ENCODE peak calls at places on chromosomes 13 and 19, in six cellular contexts. J is prostate gland, Q is breast epithelium, X is lower leg skin, I is stomach, Z is pancreas. S is an unnamed sample.

GRCh38 chr13:35164324-35164932 is 222.4 kb downstream of the NBEA start:
- DNase-seq in J (no peak), Q (no peak), X (no peak), I (no peak), Z (no peak), S (no peak)

GRCh38 chr13:93249259-93249917 is 22.8 kb downstream of the GPC6 start:
- DNase-seq in J (no peak), Q (no peak), X (no peak), I (no peak), Z (no peak), S (no peak)

GRCh38 chr13:97058417-97058816 is 64.1 kb upstream of the OXGR1 start:
- DNase-seq in J (no peak), Q (no peak), X (no peak), I (no peak), Z (no peak), S (no peak)

GRCh38 chr13:111846396-111847174 is 220.4 kb upstream of the SOX1 start:
- DNase-seq in J (no peak), Q (no peak), X (no peak), I (no peak), Z (no peak), S (no peak)

GRCh38 chr13:76885203-76886004 is 801 bp downstream of the KCTD12 start:
- DNase-seq in J (peak), Q (peak), X (peak), I (peak), Z (peak), S (peak)

GRCh38 chr19:10503002-10503789 is at the start of gene KEAP1:
- DNase-seq in J (no peak), Q (peak), X (no peak), I (peak), Z (peak), S (peak)

GRCh38 chr19:35162471-35163326 is 8.2 kb downstream of the FXYD5 start:
- DNase-seq in J (no peak), Q (peak), X (no peak), I (no peak), Z (no peak), S (no peak)

GRCh38 chr13:112658807-112659206 is 31.0 kb upstream of the ATP11A start:
- DNase-seq in J (no peak), Q (no peak), X (no peak), I (no peak), Z (no peak), S (no peak)

GRCh38 chr13:77820431-77821149 is 98.0 kb downstream of the EDNRB start:
- DNase-seq in J (no peak), Q (no peak), X (no peak), I (no peak), Z (no peak), S (no peak)

GRCh38 chr13:100987993-100988392 is 313.4 kb upstream of the TMTC4 start:
- DNase-seq in J (no peak), Q (no peak), X (no peak), I (no peak), Z (no peak), S (no peak)

GRCh38 chr19:17255150-17255621 is 9.4 kb downstream of the USHBP1 start:
- DNase-seq in J (no peak), Q (no peak), X (no peak), I (no peak), Z (peak), S (no peak)

GRCh38 chr19:29277107-29277506 is 64.2 kb upstream of the UQCRFS1 start:
- DNase-seq in J (no peak), Q (no peak), X (no peak), I (no peak), Z (no peak), S (no peak)

GRCh38 chr13:58542530-58542929 is 911.0 kb downstream of the PCDH17 start:
- DNase-seq in J (no peak), Q (no peak), X (no peak), I (no peak), Z (no peak), S (no peak)

GRCh38 chr13:20297181-20297580 is 65.1 kb upstream of the GJB6 start:
- DNase-seq in J (no peak), Q (no peak), X (no peak), I (no peak), Z (no peak), S (no peak)

GRCh38 chr19:11378319-11379189 is 4.1 kb downstream of the SWSAP1 start:
- DNase-seq in J (peak), Q (no peak), X (no peak), I (peak), Z (peak), S (peak)

GRCh38 chr13:88745013-88745412 is 1073.8 kb downstream of the SLITRK5 start:
- DNase-seq in J (no peak), Q (no peak), X (no peak), I (no peak), Z (no peak), S (no peak)

GRCh38 chr19:23116802-23117571 is at the start of gene ZNF730:
- DNase-seq in J (peak), Q (no peak), X (no peak), I (no peak), Z (no peak), S (peak)

GRCh38 chr13:74062933-74063332 is 71.3 kb downstream of the KLF12 start:
- DNase-seq in J (no peak), Q (no peak), X (no peak), I (no peak), Z (no peak), S (no peak)

GRCh38 chr13:40442191-40442590 is 224.2 kb downstream of the FOXO1 start:
- DNase-seq in J (no peak), Q (no peak), X (no peak), I (no peak), Z (no peak), S (peak)

GRCh38 chr19:34231439-34231838 is 22.9 kb upstream of the GARRE1 start:
- DNase-seq in J (no peak), Q (no peak), X (no peak), I (no peak), Z (no peak), S (no peak)

GRCh38 chr19:40831502-40832430 is 18.5 kb downstream of the CYP2A6 start:
- DNase-seq in J (peak), Q (no peak), X (peak), I (no peak), Z (no peak), S (no peak)

GRCh38 chr19:12769689-12770088 is 5.7 kb downstream of the HOOK2 start:
- DNase-seq in J (no peak), Q (no peak), X (no peak), I (peak), Z (no peak), S (peak)

GRCh38 chr13:40130871-40131636 is 475.6 kb downstream of the COG6 start:
- DNase-seq in J (no peak), Q (no peak), X (no peak), I (no peak), Z (no peak), S (no peak)

GRCh38 chr19:1133471-1133929 is 29.7 kb downstream of the GPX4 start:
- DNase-seq in J (no peak), Q (no peak), X (no peak), I (peak), Z (no peak), S (no peak)

GRCh38 chr19:8149261-8150094 is at the start of gene FBN3:
- DNase-seq in J (no peak), Q (no peak), X (no peak), I (no peak), Z (peak), S (peak)

GRCh38 chr13:51000576-51001260 is 91.1 kb downstream of the RNASEH2B start:
- DNase-seq in J (peak), Q (peak), X (peak), I (no peak), Z (no peak), S (no peak)

GRCh38 chr19:10918359-10918758 is 10.1 kb downstream of the YIPF2 start:
- DNase-seq in J (no peak), Q (no peak), X (no peak), I (no peak), Z (no peak), S (no peak)

GRCh38 chr19:6274756-6275155 is 5.0 kb downstream of the MLLT1 start:
- DNase-seq in J (no peak), Q (no peak), X (no peak), I (no peak), Z (no peak), S (no peak)

GRCh38 chr13:30158774-30159445 is 148.4 kb downstream of the KATNAL1 start:
- DNase-seq in J (no peak), Q (peak), X (no peak), I (peak), Z (no peak), S (no peak)

GRCh38 chr13:39875111-39875510 is 219.6 kb downstream of the COG6 start:
- DNase-seq in J (no peak), Q (no peak), X (no peak), I (no peak), Z (no peak), S (no peak)

GRCh38 chr13:67230774-67231480 is 791 bp upstream of the PCDH9 start:
- DNase-seq in J (peak), Q (peak), X (peak), I (peak), Z (peak), S (peak)

GRCh38 chr13:62626771-62627170 is 1211.1 kb upstream of the PCDH20 start:
- DNase-seq in J (no peak), Q (no peak), X (no peak), I (no peak), Z (no peak), S (no peak)
- TF ChIP-seq CTCF in J (no peak), Q (no peak), X (no peak), I (no peak), Z (no peak), S (no peak)

DNA sequence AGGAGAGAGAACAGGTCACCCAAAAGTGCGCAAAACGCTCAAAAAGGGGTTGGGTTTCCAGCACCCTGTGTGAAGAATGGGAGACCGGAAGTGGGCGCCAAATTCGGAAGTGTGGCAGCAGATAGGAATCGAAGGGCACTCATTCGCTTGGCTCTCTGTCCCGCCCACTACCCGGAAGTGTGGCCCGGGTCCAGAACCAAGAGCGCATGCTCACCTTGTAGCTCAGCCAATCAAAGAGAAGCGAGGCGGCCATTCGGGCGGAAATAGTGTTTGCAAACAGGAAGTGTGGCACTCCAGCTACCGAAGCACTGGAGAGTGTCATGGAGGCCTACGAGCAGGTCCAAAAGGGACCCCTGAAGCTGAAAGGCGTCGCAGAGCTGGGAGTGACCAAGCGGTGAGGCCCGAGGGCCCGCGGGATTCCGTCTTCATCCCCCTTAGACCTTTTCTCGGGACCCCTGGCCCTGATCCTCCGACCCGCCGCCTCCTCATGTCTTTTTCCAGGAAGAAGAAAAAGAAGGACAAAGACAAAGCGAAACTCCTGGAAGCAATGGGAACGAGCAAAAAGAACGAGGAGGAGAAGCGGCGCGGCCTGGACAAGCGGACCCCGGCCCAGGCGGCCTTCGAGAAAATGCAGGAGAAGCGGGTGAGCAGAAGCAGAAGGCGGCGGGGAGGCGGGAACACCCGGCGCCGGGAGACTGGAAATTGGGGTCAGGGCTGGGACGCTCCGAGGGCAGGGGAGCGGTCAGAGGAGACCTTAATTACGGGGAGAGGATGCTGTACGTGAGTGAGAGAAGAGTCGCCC is at the start of gene FAM32A:
- DNase-seq in J (peak), Q (peak), X (peak), I (peak), Z (peak), S (peak)
- TF ChIP-seq CTCF in J (peak), Q (peak), X (no peak), I (peak), Z (no peak), S (no peak)

GRCh38 chr13:99278843-99279242 is 20.7 kb upstream of the GPR18 start:
- DNase-seq in J (no peak), Q (no peak), X (no peak), I (no peak), Z (no peak), S (no peak)

GRCh38 chr13:99275093-99275469 is 16.9 kb upstream of the GPR18 start:
- DNase-seq in J (no peak), Q (no peak), X (no peak), I (no peak), Z (no peak), S (no peak)

GRCh38 chr13:99278199-99278598 is 20.0 kb upstream of the GPR18 start:
- DNase-seq in J (no peak), Q (no peak), X (no peak), I (no peak), Z (no peak), S (no peak)

GRCh38 chr13:99277629-99278028 is 19.4 kb upstream of the GPR18 start:
- DNase-seq in J (no peak), Q (no peak), X (no peak), I (no peak), Z (no peak), S (no peak)

DNA sequence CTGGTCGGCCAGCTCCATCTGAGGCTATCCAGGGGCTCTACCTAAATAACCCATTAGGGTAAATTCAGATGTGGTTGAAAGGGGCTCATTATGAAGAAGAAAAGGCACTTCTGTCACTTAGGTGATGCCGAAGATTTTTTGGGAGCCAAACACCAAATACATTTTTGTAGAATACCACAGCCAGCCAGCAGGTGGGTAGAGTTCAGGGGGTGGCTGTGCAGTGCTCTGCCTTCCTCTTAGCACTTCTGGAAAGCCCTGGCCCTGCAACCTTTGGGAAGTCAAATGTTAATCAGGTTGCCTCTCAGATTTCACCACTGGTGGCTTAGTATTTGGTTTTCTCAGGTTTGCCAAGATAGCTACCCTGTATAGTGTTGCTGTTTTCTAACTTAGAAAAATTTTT is 18.5 kb upstream of the GPR18 start:
- DNase-seq in J (no peak), Q (no peak), X (no peak), I (no peak), Z (no peak), S (no peak)
- TF ChIP-seq CTCF in J (no peak), Q (no peak), X (no peak), I (no peak), Z (no peak), S (no peak)

DNA sequence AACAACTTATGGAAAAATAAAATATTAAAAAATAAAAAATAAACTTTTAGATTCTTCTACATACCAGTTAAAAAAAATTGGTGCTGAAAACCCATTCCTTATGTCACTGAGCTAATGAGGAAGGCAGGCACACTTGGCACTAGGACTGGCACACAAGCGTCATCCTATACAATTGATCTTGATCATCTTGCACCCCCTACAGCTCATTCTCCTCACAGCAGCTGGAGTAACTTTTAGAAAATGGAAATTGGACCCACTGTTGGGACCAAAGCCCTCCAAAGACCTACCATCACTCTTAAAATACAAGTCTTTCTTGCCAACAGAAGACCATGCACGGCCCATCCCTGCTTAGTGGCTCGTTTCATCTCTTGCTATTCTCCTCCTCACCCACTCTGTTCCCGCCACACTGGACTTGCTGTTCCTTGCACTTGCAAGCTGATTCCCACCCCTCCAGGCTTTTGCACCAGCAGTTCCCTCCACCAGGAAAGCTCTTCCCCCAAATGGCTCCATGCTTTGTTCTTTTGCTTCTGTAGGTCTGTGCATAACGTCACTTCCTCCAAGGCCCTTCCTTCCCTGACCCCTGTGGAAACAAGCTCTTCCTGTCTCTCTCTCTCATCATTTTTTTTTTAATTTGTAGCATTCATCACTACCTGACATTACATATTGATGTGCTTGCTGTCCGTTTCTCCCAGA is 11.6 kb downstream of the CTU1 start:
- DNase-seq in J (no peak), Q (no peak), X (no peak), I (no peak), Z (no peak), S (no peak)
- TF ChIP-seq CTCF in J (no peak), Q (peak), X (no peak), I (peak), Z (peak), S (no peak)

GRCh38 chr13:99323488-99323887 is 16.3 kb upstream of the GPR183 start:
- DNase-seq in J (no peak), Q (no peak), X (no peak), I (no peak), Z (no peak), S (no peak)

GRCh38 chr13:99321709-99322108 is 14.5 kb upstream of the GPR183 start:
- DNase-seq in J (no peak), Q (no peak), X (no peak), I (no peak), Z (no peak), S (no peak)

GRCh38 chr13:99320693-99321481 is 13.7 kb upstream of the GPR183 start:
- DNase-seq in J (no peak), Q (no peak), X (no peak), I (no peak), Z (no peak), S (no peak)

GRCh38 chr13:99326012-99326411 is 18.8 kb upstream of the GPR183 start:
- DNase-seq in J (no peak), Q (no peak), X (no peak), I (no peak), Z (no peak), S (no peak)

GRCh38 chr13:99322297-99323103 is 15.3 kb upstream of the GPR183 start:
- DNase-seq in J (no peak), Q (no peak), X (no peak), I (no peak), Z (no peak), S (no peak)
- TF ChIP-seq CTCF in J (no peak), Q (no peak), X (no peak), I (no peak), Z (no peak), S (no peak)

GRCh38 chr13:24668955-24669354 is 11.3 kb upstream of the ATP12A start:
- DNase-seq in J (peak), Q (no peak), X (no peak), I (no peak), Z (no peak), S (no peak)

GRCh38 chr13:24670927-24671326 is 9.3 kb upstream of the ATP12A start:
- DNase-seq in J (no peak), Q (no peak), X (no peak), I (no peak), Z (no peak), S (no peak)

GRCh38 chr13:24672141-24673132 is 7.8 kb upstream of the ATP12A start:
- DNase-seq in J (no peak), Q (no peak), X (no peak), I (no peak), Z (no peak), S (no peak)

GRCh38 chr13:24670174-24670573 is 10.0 kb upstream of the ATP12A start:
- DNase-seq in J (no peak), Q (no peak), X (no peak), I (no peak), Z (no peak), S (no peak)

DNA sequence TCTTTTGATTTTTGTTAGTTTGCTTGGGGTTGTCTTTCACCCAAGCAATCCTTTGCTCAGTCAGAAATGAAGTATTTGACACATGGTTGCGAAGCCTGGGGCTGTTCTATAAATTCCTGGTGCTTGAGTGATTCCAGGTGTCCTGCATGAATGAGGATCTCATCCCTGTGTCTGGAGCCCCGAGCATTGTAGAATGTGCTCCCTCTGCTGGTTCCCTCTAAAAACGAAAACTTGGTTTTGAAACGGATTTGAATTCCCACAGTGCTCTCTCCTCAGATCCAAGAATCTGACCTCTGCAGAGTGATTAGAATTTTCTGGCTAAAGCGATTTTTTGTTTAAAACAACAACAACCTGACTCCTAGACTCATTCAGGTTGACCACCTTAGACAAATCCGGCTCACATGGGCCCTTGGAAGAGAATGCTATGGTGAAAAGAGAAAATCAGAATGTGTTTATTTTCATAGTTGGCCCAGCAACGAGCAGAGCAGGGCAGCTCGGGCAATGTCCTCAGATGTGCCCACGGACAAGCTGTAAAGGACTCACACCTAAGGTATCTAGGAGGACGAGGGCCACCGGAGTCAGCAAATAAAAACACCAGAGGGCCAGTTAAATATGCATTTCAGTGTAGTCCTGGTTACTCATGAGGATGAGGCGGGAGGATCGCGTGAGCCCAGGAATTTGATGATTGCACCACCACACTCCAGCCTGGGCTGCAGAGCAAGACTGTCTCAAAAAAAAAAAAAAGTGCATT is 8.7 kb upstream of the ATP12A start:
- DNase-seq in J (peak), Q (peak), X (peak), I (no peak), Z (no peak), S (peak)
- TF ChIP-seq CTCF in J (no peak), Q (peak), X (no peak), I (peak), Z (peak), S (peak)

DNA sequence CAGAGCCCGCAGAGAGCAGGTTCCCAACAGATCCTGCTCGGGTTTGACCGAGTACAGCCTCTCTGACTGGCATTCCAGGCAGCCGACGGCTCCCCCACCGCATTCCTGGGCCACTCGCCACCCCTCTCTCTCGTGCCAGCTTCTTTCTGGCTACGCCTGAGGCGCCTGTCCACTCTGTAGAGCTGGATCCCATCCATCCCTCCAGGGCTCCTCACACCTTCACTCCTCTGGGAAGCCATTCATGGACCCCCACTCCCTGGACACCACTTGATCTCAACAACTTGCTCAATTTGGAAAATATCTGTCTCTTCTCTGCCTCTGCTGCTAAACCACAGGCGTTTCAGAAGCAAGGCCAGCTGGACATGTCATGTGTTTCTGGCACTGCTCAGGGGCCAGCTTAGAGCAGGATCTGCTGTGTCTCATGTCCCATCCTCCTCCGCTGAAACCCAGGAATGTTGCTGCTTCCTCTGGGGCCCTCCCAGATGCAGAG is 30.6 kb upstream of the ATP1A3 start:
- DNase-seq in J (no peak), Q (peak), X (peak), I (no peak), Z (no peak), S (no peak)
- TF ChIP-seq CTCF in J (no peak), Q (no peak), X (no peak), I (no peak), Z (no peak), S (no peak)

S was measured in glutamatergic neuron.